ENCODE peak calls at places on chromosome 22, in four cellular contexts. P is neural progenitor cell, D is tibial nerve, E is WTC11. V is an unnamed sample.

GRCh38 chr22:47177334-47177815 is 414.9 kb downstream of the TBC1D22A start:
- DNase-seq in E (no peak), P (no peak), D (peak), V (no peak)

GRCh38 chr22:29744902-29745301 is 21.9 kb downstream of the ZMAT5 start:
- DNase-seq in E (no peak), D (no peak), P (no peak), V (no peak)

GRCh38 chr22:47114813-47115517 is 352.5 kb downstream of the TBC1D22A start:
- DNase-seq in E (no peak), D (no peak), P (no peak), V (no peak)

GRCh38 chr22:31217890-31218287 is 5.8 kb downstream of the LIMK2 start:
- DNase-seq in E (no peak), D (no peak), P (no peak), V (no peak)

GRCh38 chr22:27173530-27173929 is 516.1 kb downstream of the MIAT start:
- DNase-seq in P (no peak), D (no peak), E (no peak), V (no peak)

GRCh38 chr22:37021710-37022482 is 2.4 kb downstream of the MPST start:
- DNase-seq in E (peak), D (no peak), P (peak), V (no peak)

GRCh38 chr22:46084943-46085830 is 65.1 kb upstream of the PPARA start:
- DNase-seq in D (peak), E (no peak), P (no peak), V (peak)

GRCh38 chr22:17870408-17870807 is 96.1 kb upstream of the BID start:
- DNase-seq in E (no peak), P (no peak), D (no peak), V (no peak)

GRCh38 chr22:42814215-42814614 is 42.9 kb downstream of the ARFGAP3 start:
- DNase-seq in D (no peak), P (no peak), E (no peak), V (no peak)

GRCh38 chr22:41146573-41146972 is 54.2 kb downstream of the EP300 start:
- DNase-seq in P (no peak), D (peak), E (no peak), V (no peak)

GRCh38 chr22:44449061-44449682 is 48.9 kb downstream of the RTL6 start:
- DNase-seq in E (no peak), D (no peak), P (no peak), V (no peak)

GRCh38 chr22:33563568-33563967 is 356.7 kb downstream of the LARGE1 start:
- DNase-seq in E (no peak), D (no peak), P (no peak), V (no peak)

V was measured in heart right ventricle.